ENCODE peak calls at places on chromosomes 5 and 9, in four cellular contexts. F is WTC11, S is H1, A is K562. L is an unnamed sample.

GRCh38 chr5:155027993-155028629 is 14.6 kb downstream of the KIF4B start:
- DNase-seq in F (no peak), S (no peak), A (peak; percentile 14), L (no peak)

GRCh38 chr5:179699640-179700298 is 1.0 kb downstream of the CANX start:
- DNase-seq in F (no peak), A (peak; percentile 60), S (no peak), L (peak; percentile 48)

GRCh38 chr5:144203750-144204596 is 33.3 kb downstream of the KCTD16 start:
- DNase-seq in S (no peak), F (peak; percentile 32), A (peak; percentile 67), L (peak; percentile 34)

GRCh38 chr5:138654281-138654867 is 79.2 kb upstream of the HSPA9 start:
- DNase-seq in S (no peak), F (no peak), A (peak; percentile 42), L (no peak)

GRCh38 chr5:149210968-149211495 is 60.6 kb upstream of the AFAP1L1 start:
- DNase-seq in A (no peak), F (no peak), S (no peak), L (no peak)

GRCh38 chr5:171688696-171689495 is 96.7 kb upstream of the SMIM23 start:
- DNase-seq in A (peak; percentile 3), F (no peak), S (no peak), L (peak; percentile 42)

GRCh38 chr5:157203417-157203816 is 22.8 kb downstream of the ITK start:
- DNase-seq in A (no peak), F (no peak), S (no peak), L (no peak)

GRCh38 chr5:104179057-104179456 is 616.5 kb upstream of the NUDT12 start:
- DNase-seq in F (peak; percentile 69), A (peak; percentile 86), S (peak; percentile 36), L (peak; percentile 3)

GRCh38 chr5:127813633-127814171 is 110.5 kb downstream of the CCDC192 start:
- DNase-seq in A (no peak), S (no peak), F (no peak), L (no peak)

GRCh38 chr5:82351754-82352145 is 73.6 kb upstream of the RPS23 start:
- DNase-seq in A (peak; percentile 76), F (no peak), S (no peak), L (peak; percentile 63)

GRCh38 chr9:23321049-23321448 is 505.0 kb downstream of the ELAVL2 start:
- DNase-seq in A (no peak), S (no peak), F (no peak), L (no peak)

GRCh38 chr9:20297646-20298084 is 324.6 kb downstream of the MLLT3 start:
- DNase-seq in A (no peak), S (no peak), F (no peak), L (no peak)

GRCh38 chr9:110580850-110581249 is 1.3 kb upstream of the SVEP1 start:
- DNase-seq in F (no peak), A (no peak), S (no peak), L (no peak)

GRCh38 chr9:127233582-127234350 is 30.8 kb upstream of the GARNL3 start:
- DNase-seq in F (no peak), S (no peak), A (no peak), L (no peak)

GRCh38 chr9:14313951-14314423 is at the start of gene NFIB:
- DNase-seq in A (peak; percentile 62), F (peak; percentile 63), S (no peak), L (peak; percentile 88)

GRCh38 chr5:58965677-58966414 is 383.0 kb downstream of the RAB3C start:
- DNase-seq in S (no peak), A (no peak), F (no peak), L (no peak)

GRCh38 chr5:59917121-59917520 is 23.6 kb upstream of the PDE4D start:
- DNase-seq in F (no peak), A (no peak), S (no peak), L (no peak)

GRCh38 chr9:109817146-109817845 is 37.3 kb downstream of the PALM2AKAP2 start:
- DNase-seq in S (no peak), A (no peak), F (no peak), L (no peak)

GRCh38 chr9:70602364-70603019 is 188.0 kb upstream of the KLF9 start:
- DNase-seq in A (peak; percentile 60), F (peak; percentile 52), S (peak; percentile 19), L (peak; percentile 66)

GRCh38 chr9:132993511-132993939 is 15.0 kb downstream of the GFI1B start:
- DNase-seq in A (no peak), F (no peak), S (no peak), L (no peak)

GRCh38 chr9:104872959-104873850 is 54.8 kb downstream of the ABCA1 start:
- DNase-seq in A (no peak), F (no peak), S (no peak), L (peak; percentile 22)

GRCh38 chr5:1376921-1377320 is 32.0 kb upstream of the CLPTM1L start:
- DNase-seq in F (no peak), S (no peak), A (no peak), L (no peak)

GRCh38 chr5:109223521-109223920 is 186.3 kb downstream of the PJA2 start:
- DNase-seq in A (no peak), F (no peak), S (no peak), L (no peak)

DNA sequence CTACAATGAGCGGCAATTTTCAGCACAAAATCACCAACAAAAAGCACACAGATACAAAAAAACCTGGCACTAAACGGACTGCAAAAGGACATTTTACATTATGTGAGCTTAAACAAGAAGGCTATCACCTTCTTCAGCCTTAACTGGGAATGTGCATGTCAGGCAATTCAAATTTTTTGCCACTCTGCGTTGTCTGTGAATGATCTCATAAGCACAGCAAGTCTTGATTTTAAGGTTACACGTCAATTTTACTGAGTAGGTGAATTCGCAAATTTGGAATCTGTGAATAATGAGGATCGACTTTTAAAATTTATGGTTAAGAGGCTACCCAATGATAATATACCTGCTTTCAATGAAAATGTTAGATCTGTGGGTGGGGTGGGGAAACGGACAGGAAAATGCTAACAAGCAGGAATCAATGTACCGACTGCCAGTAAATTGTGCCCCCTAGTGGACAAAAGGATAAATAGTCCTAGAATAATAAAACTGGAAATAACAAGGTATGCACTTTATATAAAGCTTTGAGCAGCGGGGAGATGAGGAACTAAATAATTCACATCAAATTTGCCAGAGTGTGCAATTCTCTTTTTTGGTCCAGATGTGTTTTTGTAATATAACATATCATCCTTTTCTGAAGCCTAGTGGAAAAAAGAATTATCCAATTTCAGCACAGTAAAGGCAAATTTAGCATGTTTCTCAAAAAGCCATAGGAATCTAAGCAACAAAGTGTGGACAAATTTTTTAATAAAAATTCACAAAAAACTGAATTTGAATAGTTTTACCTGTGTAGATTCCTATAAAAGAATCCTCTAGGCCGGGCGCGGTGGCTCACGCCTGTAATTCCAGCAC is 20.5 kb downstream of the EQTN start:
- DNase-seq in S (no peak), F (no peak), A (peak; percentile 25), L (peak; percentile 60)
- TF ChIP-seq TEAD4 in S (no peak), F (no peak), A (no peak), L (no peak)

GRCh38 chr9:91781116-91781515 is 168.9 kb downstream of the ROR2 start:
- DNase-seq in S (no peak), A (no peak), F (no peak), L (no peak)

GRCh38 chr9:91781906-91782305 is 168.1 kb downstream of the ROR2 start:
- DNase-seq in F (no peak), S (no peak), A (no peak), L (no peak)

GRCh38 chr9:91783876-91784672 is 166.0 kb downstream of the ROR2 start:
- DNase-seq in S (no peak), A (no peak), F (no peak), L (no peak)

GRCh38 chr9:91783411-91783810 is 166.6 kb downstream of the ROR2 start:
- DNase-seq in S (no peak), F (no peak), A (no peak), L (no peak)

DNA sequence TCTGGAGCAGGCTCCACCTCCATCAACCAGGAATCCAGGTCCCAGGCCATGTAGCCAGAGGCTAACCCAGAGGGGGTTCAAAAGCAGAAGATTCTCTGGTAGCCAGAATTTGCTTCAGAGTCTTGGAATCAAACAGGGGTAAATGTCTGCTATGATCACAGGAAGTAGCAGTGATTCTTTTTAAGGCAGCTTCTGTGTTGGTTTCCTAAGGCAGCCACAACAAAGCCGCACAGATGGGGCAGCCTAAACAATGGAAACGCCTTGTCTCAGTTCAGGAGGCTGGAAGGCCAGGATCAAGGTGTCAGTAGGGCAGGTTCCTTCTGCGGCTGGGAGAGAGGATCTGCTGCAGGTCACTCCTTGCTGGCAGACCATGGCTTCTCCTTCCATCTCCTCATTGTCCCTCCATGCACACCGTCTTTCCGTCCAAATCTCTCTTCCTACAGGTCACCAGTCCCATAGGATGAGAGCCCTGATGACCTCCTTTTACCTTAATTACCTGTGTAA is 167.3 kb downstream of the ROR2 start:
- DNase-seq in F (no peak), S (no peak), A (no peak), L (no peak)
- TF ChIP-seq TEAD4 in F (no peak), S (no peak), A (no peak), L (no peak)

GRCh38 chr5:169299651-169300467 is 1.1 kb downstream of the SLIT3 start:
- DNase-seq in A (no peak), S (no peak), F (peak; percentile 40), L (no peak)
- TF ChIP-seq TEAD4 in A (no peak), S (no peak), F (no peak), L (no peak)

GRCh38 chr9:112112941-112113399 is 62.1 kb downstream of the SUSD1 start:
- DNase-seq in F (peak; percentile 64), A (no peak), S (peak; percentile 46), L (peak; percentile 24)
- TF ChIP-seq TEAD4 in F (no peak), A (no peak), S (peak; percentile 56), L (no peak)

GRCh38 chr5:6950250-6950649 is 237.0 kb downstream of the TENT4A start:
- DNase-seq in S (no peak), F (no peak), A (no peak), L (no peak)
- TF ChIP-seq TEAD4 in S (no peak), F (no peak), A (no peak), L (no peak)

GRCh38 chr9:136545065-136545965 is 533 bp downstream of the NOTCH1 start:
- DNase-seq in S (no peak), F (no peak), A (peak; percentile 32), L (peak; percentile 65)

GRCh38 chr9:136542246-136543041 is 3.4 kb downstream of the NOTCH1 start:
- DNase-seq in F (no peak), A (no peak), S (no peak), L (no peak)

GRCh38 chr9:136544549-136545064 is 1.2 kb downstream of the NOTCH1 start:
- DNase-seq in S (no peak), F (no peak), A (peak; percentile 56), L (peak; percentile 63)

GRCh38 chr9:136543280-136543679 is 2.6 kb downstream of the NOTCH1 start:
- DNase-seq in S (no peak), A (no peak), F (no peak), L (no peak)

GRCh38 chr9:136543830-136544548 is 1.9 kb downstream of the NOTCH1 start:
- DNase-seq in A (no peak), S (no peak), F (no peak), L (no peak)
- TF ChIP-seq TEAD4 in A (no peak), S (no peak), F (no peak), L (no peak)

L was measured in SK-N-SH.